ENCODE peak calls at places on chromosomes 6 and 20, in nine cellular contexts. F, D, B, W, L, O, Y, J and M are unnamed samples.

GRCh38 chr6:41344865-41345264 is 9.5 kb downstream of the NCR2 start:
- DNase-seq in F (no peak), D (no peak), B (no peak), W (no peak), L (no peak), O (peak), Y (no peak), J (no peak), M (no peak)

GRCh38 chr20:35171753-35172433 is at the start of gene PROCR:
- DNase-seq in F (peak), D (no peak), B (no peak), W (peak), L (peak), O (peak), Y (peak), J (no peak), M (peak)

GRCh38 chr6:121436966-121437756 is 1.7 kb downstream of the GJA1 start:
- DNase-seq in F (no peak), D (no peak), B (no peak), W (peak), L (peak), O (no peak), Y (peak), J (no peak), M (peak)

GRCh38 chr20:52033313-52033712 is 158.3 kb downstream of the ZFP64 start:
- DNase-seq in F (no peak), D (no peak), B (no peak), W (no peak), L (no peak), O (no peak), Y (no peak), J (no peak), M (no peak)

GRCh38 chr6:125558907-125559306 is 190.5 kb upstream of the HEY2 start:
- DNase-seq in F (no peak), D (no peak), B (no peak), W (no peak), L (no peak), O (no peak), Y (no peak), J (no peak), M (no peak)

GRCh38 chr20:41047975-41048305 is 19.3 kb downstream of the TOP1 start:
- DNase-seq in F (no peak), D (no peak), B (no peak), W (no peak), L (no peak), O (peak), Y (no peak), J (no peak), M (no peak)

GRCh38 chr6:133341607-133342158 is 100.5 kb downstream of the EYA4 start:
- DNase-seq in F (no peak), D (no peak), B (no peak), W (peak), L (no peak), O (no peak), Y (no peak), J (no peak), M (no peak)

GRCh38 chr6:155186052-155186658 is 77.7 kb upstream of the CLDN20 start:
- DNase-seq in F (no peak), D (no peak), B (no peak), W (no peak), L (no peak), O (no peak), Y (no peak), J (no peak), M (no peak)

GRCh38 chr20:36313936-36314335 is 7.8 kb downstream of the DLGAP4 start:
- DNase-seq in F (peak), D (no peak), B (no peak), W (no peak), L (no peak), O (no peak), Y (no peak), J (no peak), M (no peak)

GRCh38 chr20:61640171-61640570 is 388.1 kb downstream of the CDH4 start:
- DNase-seq in F (no peak), D (no peak), B (no peak), W (no peak), L (no peak), O (no peak), Y (no peak), J (no peak), M (no peak)

GRCh38 chr20:51094221-51094620 is 71.3 kb upstream of the KCNG1 start:
- DNase-seq in F (no peak), D (no peak), B (no peak), W (no peak), L (no peak), O (no peak), Y (no peak), J (no peak), M (no peak)

GRCh38 chr6:160013987-160014868 is 45.3 kb downstream of the IGF2R start:
- DNase-seq in F (no peak), D (no peak), B (no peak), W (no peak), L (no peak), O (peak), Y (no peak), J (no peak), M (no peak)

GRCh38 chr20:37226889-37227288 is 34.7 kb downstream of the GHRH start:
- DNase-seq in F (peak), D (no peak), B (no peak), W (no peak), L (peak), O (no peak), Y (peak), J (no peak), M (no peak)

GRCh38 chr6:28161410-28162079 is 19.9 kb downstream of the ZKSCAN8 start:
- DNase-seq in F (peak), D (peak), B (no peak), W (peak), L (peak), O (peak), Y (peak), J (peak), M (peak)

GRCh38 chr6:65908065-65908464 is 201.0 kb upstream of the EYS start:
- DNase-seq in F (no peak), D (no peak), B (no peak), W (no peak), L (no peak), O (no peak), Y (peak), J (no peak), M (no peak)

GRCh38 chr20:12294684-12295083 is 377.0 kb downstream of the BTBD3 start:
- DNase-seq in F (no peak), D (no peak), B (no peak), W (no peak), L (no peak), O (no peak), Y (no peak), J (no peak), M (no peak)

GRCh38 chr20:12291386-12291785 is 373.7 kb downstream of the BTBD3 start:
- DNase-seq in F (no peak), D (no peak), B (no peak), W (no peak), L (no peak), O (no peak), Y (no peak), J (no peak), M (no peak)

GRCh38 chr20:12287575-12287974 is 369.9 kb downstream of the BTBD3 start:
- DNase-seq in F (no peak), D (no peak), B (no peak), W (no peak), L (no peak), O (no peak), Y (no peak), J (no peak), M (no peak)

GRCh38 chr20:12293900-12294299 is 376.2 kb downstream of the BTBD3 start:
- DNase-seq in F (no peak), D (no peak), B (no peak), W (no peak), L (no peak), O (no peak), Y (no peak), J (no peak), M (no peak)

DNA sequence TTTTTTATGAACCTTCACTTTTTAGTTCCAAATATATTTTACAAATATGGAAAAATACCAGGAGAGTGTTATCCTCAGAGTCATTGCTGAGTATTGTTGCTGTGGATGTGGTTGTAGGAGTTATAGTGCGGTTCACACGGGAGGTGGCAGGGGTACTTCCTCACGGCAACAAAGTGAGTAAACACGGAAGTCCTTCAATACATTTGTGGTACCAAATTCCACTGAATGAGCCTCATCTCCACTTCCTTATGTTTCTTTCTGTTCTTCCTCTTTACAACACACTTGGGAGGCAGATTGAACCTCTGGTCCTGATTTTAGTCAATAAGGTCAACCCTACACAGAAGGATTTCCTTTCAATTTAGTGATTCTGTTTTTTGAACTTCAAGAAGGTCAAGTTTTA is 371.8 kb downstream of the BTBD3 start:
- DNase-seq in F (no peak), D (no peak), B (no peak), W (no peak), L (no peak), O (no peak), Y (no peak), J (no peak), M (no peak)
- H3K27ac ChIP-seq in F (no peak), D (no peak), B (no peak), W (no peak), L (no peak), O (no peak), Y (no peak), J (no peak), M (no peak)

GRCh38 chr6:11586574-11586973 is 49.0 kb downstream of the TMEM170B start:
- DNase-seq in F (no peak), D (no peak), B (no peak), W (peak), L (no peak), O (no peak), Y (no peak), J (no peak), M (no peak)
- H3K27ac ChIP-seq in F (no peak), D (no peak), B (no peak), W (peak), L (no peak), O (no peak), Y (peak), J (no peak), M (no peak)

GRCh38 chr6:111710911-111711310 is 105.2 kb upstream of the TRAF3IP2 start:
- DNase-seq in F (no peak), D (no peak), B (no peak), W (no peak), L (no peak), O (no peak), Y (no peak), J (no peak), M (no peak)
- H3K27ac ChIP-seq in F (peak), D (no peak), B (peak), W (no peak), L (peak), O (no peak), Y (no peak), J (peak), M (peak)

DNA sequence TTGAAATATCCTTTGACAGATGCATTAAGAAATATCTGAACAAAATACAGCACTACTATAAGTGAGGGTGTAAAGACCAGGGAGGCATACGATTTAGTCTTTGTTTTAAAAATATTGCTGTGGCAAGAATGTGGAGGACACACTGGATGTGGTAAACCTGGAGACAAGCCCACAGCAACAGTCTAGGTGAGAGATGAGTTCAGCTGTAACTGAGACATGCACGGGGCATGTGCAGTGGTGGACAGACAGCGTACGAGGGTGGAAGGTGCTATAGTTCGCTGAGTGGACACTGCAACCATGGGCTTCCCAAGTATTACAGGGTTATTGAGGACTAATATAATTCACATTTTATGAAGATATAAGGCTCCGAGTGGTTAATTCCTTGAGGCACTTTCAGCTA is 1.8 kb downstream of the NANP start:
- DNase-seq in F (no peak), D (no peak), B (no peak), W (no peak), L (no peak), O (no peak), Y (no peak), J (no peak), M (no peak)
- H3K27ac ChIP-seq in F (no peak), D (no peak), B (no peak), W (peak), L (no peak), O (no peak), Y (no peak), J (no peak), M (no peak)

DNA sequence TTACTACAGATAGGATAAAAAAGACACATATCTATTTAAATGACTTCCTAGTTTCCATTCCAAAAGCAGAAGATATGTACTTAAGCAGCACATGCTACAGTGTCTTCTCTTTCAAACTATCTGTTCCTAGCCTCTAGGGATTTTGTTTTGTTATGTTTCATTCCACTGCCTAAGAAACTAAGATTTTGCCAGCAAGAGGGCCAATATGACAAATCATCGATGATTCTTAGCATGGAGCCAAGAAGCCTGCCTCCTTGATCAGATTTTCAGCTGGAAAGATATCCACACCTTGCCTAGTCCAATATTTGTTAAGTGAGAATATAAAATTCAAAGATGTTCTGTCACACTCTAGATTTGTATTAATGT is 7.0 kb downstream of the SNX5 start:
- DNase-seq in F (no peak), D (no peak), B (no peak), W (no peak), L (no peak), O (no peak), Y (no peak), J (no peak), M (no peak)
- H3K27ac ChIP-seq in F (peak), D (no peak), B (peak), W (no peak), L (peak), O (no peak), Y (peak), J (no peak), M (no peak)

GRCh38 chr6:32953775-32954174 is 878 bp upstream of the HLA-DMA start:
- DNase-seq in F (no peak), D (no peak), B (no peak), W (no peak), L (no peak), O (no peak), Y (no peak), J (no peak), M (no peak)

GRCh38 chr6:32952817-32953739 is at the start of gene HLA-DMA:
- DNase-seq in F (peak), D (peak), B (peak), W (peak), L (peak), O (peak), Y (peak), J (peak), M (no peak)

GRCh38 chr6:32956176-32956575 is 3.3 kb upstream of the HLA-DMA start:
- DNase-seq in F (no peak), D (no peak), B (no peak), W (no peak), L (no peak), O (no peak), Y (no peak), J (no peak), M (no peak)

GRCh38 chr6:32954212-32954745 is 1.4 kb upstream of the HLA-DMA start:
- DNase-seq in F (no peak), D (no peak), B (no peak), W (no peak), L (no peak), O (no peak), Y (no peak), J (no peak), M (no peak)

DNA sequence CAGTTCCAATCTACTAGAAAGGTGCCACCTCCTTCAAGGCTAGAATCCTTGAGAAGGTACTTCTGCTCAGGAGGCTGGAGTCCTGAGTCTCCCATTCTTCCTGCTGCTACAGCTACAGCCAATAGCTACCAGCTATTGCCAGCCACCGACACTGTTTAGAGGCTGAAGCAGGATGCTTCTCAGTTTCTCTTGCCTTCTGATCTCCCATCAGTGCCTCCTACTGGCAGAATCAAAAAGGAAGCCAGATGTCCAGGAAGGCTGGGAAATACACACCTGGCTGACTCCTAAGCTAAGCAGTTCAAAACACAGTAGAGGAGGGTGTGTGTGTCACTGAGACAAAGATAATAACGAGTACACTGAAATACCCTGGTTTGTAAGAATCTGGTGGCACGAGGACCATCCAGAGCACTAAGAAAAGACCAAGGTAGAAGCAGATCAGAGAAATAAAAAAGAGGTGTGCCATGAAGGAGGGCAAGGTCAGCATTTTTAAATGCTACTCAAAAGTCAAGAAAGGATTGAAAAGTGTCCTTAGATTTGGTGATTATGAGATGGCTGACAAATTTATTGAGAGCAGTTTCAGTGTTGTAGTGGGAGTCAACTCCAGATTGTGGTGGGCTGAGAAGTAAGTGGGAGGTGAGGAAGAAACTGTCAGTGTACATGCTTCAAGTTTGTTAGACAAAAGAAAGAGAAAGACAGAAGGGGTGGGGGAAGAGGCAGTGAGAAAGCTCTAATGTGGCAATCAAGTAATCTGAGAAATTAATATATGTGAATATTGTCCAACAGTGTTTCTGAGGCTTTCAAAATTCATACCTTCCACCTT is 2.3 kb upstream of the HLA-DMA start:
- DNase-seq in F (no peak), D (no peak), B (no peak), W (peak), L (no peak), O (no peak), Y (no peak), J (no peak), M (no peak)
- H3K27ac ChIP-seq in F (no peak), D (no peak), B (no peak), W (no peak), L (no peak), O (no peak), Y (no peak), J (no peak), M (no peak)

DNA sequence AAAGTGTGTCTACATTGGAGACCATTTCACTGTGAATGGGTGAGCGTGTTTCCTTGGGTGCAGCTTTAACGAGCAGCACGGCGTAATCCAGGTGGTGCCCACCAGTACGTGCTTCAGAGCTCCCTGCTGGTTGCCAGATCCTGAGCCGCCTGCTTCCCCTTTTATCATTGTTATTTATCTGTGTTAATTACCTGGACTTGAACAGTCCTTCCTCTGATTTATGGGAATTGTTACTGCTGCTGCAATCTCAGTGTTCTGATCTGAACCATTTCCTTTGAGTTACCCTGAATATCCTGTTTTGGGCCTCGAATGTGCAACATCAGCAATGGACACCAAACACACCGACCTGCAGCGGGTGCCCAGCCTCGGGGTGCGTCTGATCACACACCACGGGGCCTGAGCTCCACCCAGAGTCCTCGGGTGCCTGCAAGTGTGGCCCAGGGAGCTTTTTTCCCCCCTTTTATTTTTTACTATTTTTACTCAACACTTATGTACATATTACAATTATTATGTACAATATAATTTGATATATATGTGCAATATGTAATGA is 81.3 kb downstream of the RPP40 start:
- DNase-seq in F (no peak), D (no peak), B (no peak), W (no peak), L (no peak), O (no peak), Y (no peak), J (no peak), M (no peak)
- H3K27ac ChIP-seq in F (no peak), D (no peak), B (no peak), W (no peak), L (no peak), O (no peak), Y (no peak), J (no peak), M (no peak)

DNA sequence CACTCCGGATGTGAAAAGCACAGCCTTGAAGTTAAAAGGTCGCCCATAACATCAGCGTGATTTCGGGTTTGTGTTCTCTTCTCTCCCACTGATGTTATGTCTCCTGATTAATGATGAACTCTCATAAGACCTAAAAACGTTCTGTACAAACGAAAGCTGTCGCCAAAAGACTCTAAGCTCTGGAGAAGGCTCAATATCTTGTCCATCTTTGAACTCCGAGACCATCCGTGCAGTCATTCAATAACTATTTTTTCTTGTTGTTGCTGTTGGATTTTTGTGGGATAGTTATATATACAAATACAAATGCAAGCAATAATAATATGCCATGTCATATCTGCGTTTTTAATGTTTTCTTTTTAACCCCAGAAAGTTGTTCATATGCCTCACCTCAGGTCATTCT is 291.8 kb upstream of the MARCKS start:
- DNase-seq in F (no peak), D (no peak), B (no peak), W (no peak), L (no peak), O (no peak), Y (no peak), J (no peak), M (no peak)
- H3K27ac ChIP-seq in F (peak), D (no peak), B (peak), W (no peak), L (peak), O (no peak), Y (no peak), J (no peak), M (peak)

DNA sequence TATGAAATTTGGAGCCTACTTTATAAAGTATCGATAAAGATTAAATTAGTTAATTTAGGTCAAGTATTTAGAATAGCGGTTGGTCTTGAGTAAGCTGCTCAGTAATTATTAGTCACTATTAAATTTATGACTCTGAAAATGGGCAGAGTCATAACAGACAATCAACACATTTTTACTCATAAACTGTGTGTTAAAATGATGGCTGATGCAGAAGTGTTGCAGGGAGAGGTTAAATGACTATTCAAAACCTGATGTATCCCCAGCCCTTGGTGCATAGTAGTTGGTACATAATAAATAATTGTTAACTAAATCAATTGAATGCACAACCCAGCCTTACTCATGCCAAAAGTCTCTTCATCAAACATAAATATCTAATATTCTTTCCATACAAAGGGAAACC is 30.6 kb downstream of the HIVEP2 start:
- DNase-seq in F (no peak), D (no peak), B (no peak), W (no peak), L (no peak), O (no peak), Y (no peak), J (no peak), M (no peak)
- H3K27ac ChIP-seq in F (no peak), D (peak), B (no peak), W (no peak), L (no peak), O (no peak), Y (no peak), J (peak), M (no peak)